ENCODE peak calls at places on chromosomes 6 and 20, in eight cellular contexts. G, Q, H, W, A, V, N and S are unnamed samples.

GRCh38 chr20:6173481-6173880 is 50.7 kb upstream of the FERMT1 start:
- DNase-seq in Q (no peak), N (no peak), W (no peak), G (no peak), A (no peak), V (no peak), H (no peak), S (no peak)

GRCh38 chr6:30548375-30548774 is 7.9 kb downstream of the GNL1 start:
- DNase-seq in H (no peak), W (no peak), A (peak; percentile 39), V (no peak), N (no peak), Q (no peak), G (no peak), S (no peak)

GRCh38 chr6:154399097-154399496 is 42.5 kb upstream of the IPCEF1 start:
- DNase-seq in G (no peak), Q (no peak), H (peak; percentile 63), A (no peak), V (no peak), W (no peak), N (no peak), S (no peak)

GRCh38 chr20:43915209-43916072 is 789 bp downstream of the TOX2 start:
- DNase-seq in N (peak; percentile 52), Q (peak; percentile 31), G (peak; percentile 10), A (no peak), W (no peak), H (peak; percentile 69), V (no peak), S (peak; percentile 47)

GRCh38 chr6:28544211-28544610 is 18.5 kb downstream of the GPX5 start:
- DNase-seq in G (no peak), W (no peak), Q (no peak), A (no peak), V (no peak), N (no peak), H (no peak), S (no peak)

GRCh38 chr6:21067521-21067920 is 526.0 kb upstream of the SOX4 start:
- DNase-seq in H (no peak), V (no peak), G (no peak), Q (no peak), A (no peak), W (no peak), N (no peak), S (no peak)

GRCh38 chr6:131222773-131223172 is 87.5 kb downstream of the AKAP7 start:
- DNase-seq in A (no peak), N (no peak), V (no peak), H (no peak), W (no peak), G (no peak), Q (no peak), S (no peak)

GRCh38 chr6:105326838-105327745 is 75.8 kb downstream of the PREP start:
- DNase-seq in W (no peak), H (peak; percentile 31), A (peak; percentile 48), V (no peak), N (no peak), Q (no peak), G (no peak), S (no peak)

GRCh38 chr20:20666359-20666758 is 46.1 kb downstream of the RALGAPA2 start:
- DNase-seq in G (no peak), W (no peak), H (no peak), A (no peak), V (no peak), N (no peak), Q (no peak), S (no peak)

GRCh38 chr20:635028-635427 is 18.0 kb downstream of the SRXN1 start:
- DNase-seq in H (no peak), V (no peak), G (no peak), A (no peak), Q (no peak), N (no peak), W (no peak), S (no peak)

GRCh38 chr20:53901064-53901463 is 169.3 kb downstream of the BCAS1 start:
- DNase-seq in W (no peak), N (peak; percentile 53), G (no peak), A (peak; percentile 54), H (peak; percentile 44), Q (no peak), V (no peak), S (no peak)

GRCh38 chr20:53900380-53900999 is 169.9 kb downstream of the BCAS1 start:
- DNase-seq in N (no peak), Q (no peak), H (peak; percentile 64), G (no peak), V (no peak), A (peak; percentile 34), W (no peak), S (no peak)

GRCh38 chr20:53897884-53898557 is 172.4 kb downstream of the BCAS1 start:
- DNase-seq in N (no peak), H (no peak), A (no peak), Q (no peak), W (no peak), V (no peak), G (peak; percentile 41), S (no peak)

GRCh38 chr20:53898558-53898931 is 171.8 kb downstream of the BCAS1 start:
- DNase-seq in G (no peak), Q (no peak), V (no peak), N (no peak), H (no peak), A (no peak), W (no peak), S (no peak)

GRCh38 chr20:53899351-53900167 is 170.8 kb downstream of the BCAS1 start:
- DNase-seq in V (no peak), H (peak; percentile 45), G (no peak), A (peak; percentile 80), W (peak; percentile 82), N (peak; percentile 63), Q (no peak), S (no peak)
- H3K4me3 ChIP-seq in V (no peak overlapping the region), H (no peak overlapping the region), G (no peak overlapping the region), A (no peak overlapping the region), W (no peak overlapping the region), N (no peak overlapping the region), Q (no peak overlapping the region), S (no peak overlapping the region)

DNA sequence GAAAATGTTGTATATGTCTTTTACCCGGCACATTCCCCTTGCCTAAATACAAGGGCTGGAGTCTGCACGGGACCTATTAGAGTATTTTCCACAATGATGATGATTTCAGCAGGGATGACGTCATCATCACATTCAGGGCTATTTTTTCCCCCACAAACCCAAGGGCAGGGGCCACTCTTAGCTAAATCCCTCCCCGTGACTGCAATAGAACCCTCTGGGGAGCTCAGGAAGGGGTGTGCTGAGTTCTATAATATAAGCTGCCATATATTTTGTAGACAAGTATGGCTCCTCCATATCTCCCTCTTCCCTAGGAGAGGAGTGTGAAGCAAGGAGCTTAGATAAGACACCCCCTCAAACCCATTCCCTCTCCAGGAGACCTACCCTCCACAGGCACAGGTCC is 11.3 kb upstream of the MAPRE1 start:
- DNase-seq in G (no peak), N (no peak), W (no peak), V (no peak), A (no peak), H (no peak), Q (no peak), S (no peak)
- H3K36me3 ChIP-seq in G (peaks cover 6% of the 10 kb centered on the region), N (no peaks in the 10 kb centered on the region), W (no peaks in the 10 kb centered on the region), V (no peaks in the 10 kb centered on the region), A (no peaks in the 10 kb centered on the region), H (peaks cover 10% of the 10 kb centered on the region), Q (no peaks in the 10 kb centered on the region), S (peaks cover 12% of the 10 kb centered on the region)

DNA sequence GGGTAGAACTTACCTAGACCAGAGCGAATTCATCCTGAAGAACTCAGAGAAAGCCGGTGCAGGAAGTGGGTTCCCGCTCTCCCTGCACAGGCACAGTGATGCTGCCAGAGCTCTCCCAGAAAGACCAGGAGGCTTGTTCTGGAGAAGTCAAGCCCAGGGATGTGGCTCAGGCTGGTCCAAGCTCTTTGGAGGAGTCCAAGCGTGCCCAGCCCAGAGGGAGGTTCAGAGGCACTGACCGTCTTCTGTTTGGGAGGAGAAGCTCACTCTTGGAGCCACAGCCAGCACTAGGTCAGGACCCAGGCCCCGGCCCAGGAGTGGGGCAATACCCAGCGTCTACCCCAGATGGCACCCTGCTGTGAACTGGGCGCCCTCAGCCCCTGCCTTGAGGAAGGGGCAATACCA is 1.5 kb upstream of the PMEPA1 start:
- DNase-seq in Q (no peak), V (no peak), N (no peak), A (no peak), W (no peak), G (peak; percentile 7), H (no peak), S (no peak)
- H3K4me3 ChIP-seq in Q (no peak overlapping the region), V (no peak overlapping the region), N (no peak overlapping the region), A (no peak overlapping the region), W (no peak overlapping the region), G (peak overlapping the region; percentile 68), H (no peak overlapping the region), S (no peak overlapping the region)

GRCh38 chr6:132286298-132287019 is 114.8 kb downstream of the MOXD1 start:
- DNase-seq in H (no peak), N (peak; percentile 25), Q (no peak), V (no peak), G (no peak), A (no peak), W (no peak), S (no peak)
- H3K36me3 ChIP-seq in H (no peaks in the 10 kb centered on the region), N (no peaks in the 10 kb centered on the region), Q (no peaks in the 10 kb centered on the region), V (no peaks in the 10 kb centered on the region), G (no peaks in the 10 kb centered on the region), A (no peaks in the 10 kb centered on the region), W (no peaks in the 10 kb centered on the region), S (no peaks in the 10 kb centered on the region)